ENCODE peak calls at places on chromosomes 1 and 21, in six cellular contexts. M is HAP-1; Z is neural progenitor cell; L is neuronal stem cell; K is effector memory CD4-positive, alpha-beta T cell; Y is Peyer's patch. O is an unnamed sample.

GRCh38 chr1:6126521-6127067 is 53.5 kb downstream of the CHD5 start:
- DNase-seq in M (no peak), Z (no peak), L (no peak), K (no peak), Y (peak; percentile 47), O (no peak)

GRCh38 chr1:189609206-189609605 is 868.5 kb downstream of the BRINP3 start:
- DNase-seq in M (no peak), Z (no peak), L (no peak), K (no peak), Y (no peak), O (no peak)

GRCh38 chr21:28857720-28858119 is 135.0 kb downstream of the LTN1 start:
- DNase-seq in M (no peak), Z (no peak), L (no peak), K (no peak), Y (no peak), O (no peak)

GRCh38 chr1:181485276-181486097 is 2.2 kb downstream of the CACNA1E start:
- DNase-seq in M (no peak), Z (peak; percentile 83), L (peak; percentile 51), K (no peak), Y (no peak), O (no peak)

GRCh38 chr1:186513526-186513925 is 52.6 kb upstream of the PDC start:
- DNase-seq in M (no peak), Z (no peak), L (no peak), K (no peak), Y (no peak), O (no peak)

GRCh38 chr1:58848818-58849411 is 65.1 kb upstream of the JUN start:
- DNase-seq in M (no peak), Z (peak; percentile 13), L (no peak), K (no peak), Y (no peak), O (peak; percentile 73)

GRCh38 chr1:147111381-147112130 is 60.7 kb downstream of the PRKAB2 start:
- DNase-seq in M (no peak), Z (no peak), L (no peak), K (no peak), Y (no peak), O (no peak)

GRCh38 chr1:1402081-1402900 is 3.2 kb upstream of the CCNL2 start:
- DNase-seq in M (peak; percentile 79), Z (peak; percentile 77), L (no peak), K (no peak), Y (no peak), O (peak; percentile 71)

GRCh38 chr1:85461216-85461945 is 3.6 kb downstream of the DDAH1 start:
- DNase-seq in M (no peak), Z (no peak), L (no peak), K (no peak), Y (no peak), O (no peak)

GRCh38 chr1:193774536-193775323 is 588.3 kb upstream of the B3GALT2 start:
- DNase-seq in M (no peak), Z (no peak), L (no peak), K (no peak), Y (no peak), O (no peak)

GRCh38 chr1:162144853-162145252 is 75.4 kb downstream of the NOS1AP start:
- DNase-seq in M (no peak), Z (peak; percentile 56), L (peak; percentile 21), K (no peak), Y (no peak), O (no peak)

GRCh38 chr1:818611-819291 is 105.0 kb upstream of the SAMD11 start:
- DNase-seq in M (no peak), Z (no peak), L (no peak), K (no peak), Y (peak; percentile 31), O (no peak)

GRCh38 chr1:87542697-87543096 is 214.0 kb downstream of the LMO4 start:
- DNase-seq in M (no peak), Z (no peak), L (no peak), K (no peak), Y (no peak), O (no peak)

GRCh38 chr1:194289569-194290266 is 1103.3 kb upstream of the B3GALT2 start:
- DNase-seq in M (no peak), Z (no peak), L (no peak), K (peak; percentile 38), Y (no peak), O (no peak)

GRCh38 chr1:25906644-25907300 is 553 bp upstream of the STMN1 start:
- DNase-seq in M (peak; percentile 43), Z (peak; percentile 74), L (no peak), K (no peak), Y (no peak), O (peak; percentile 64)

GRCh38 chr1:112296908-112297307 is 99.1 kb upstream of the CTTNBP2NL start:
- DNase-seq in M (no peak), Z (no peak), L (no peak), K (no peak), Y (no peak), O (peak; percentile 22)

GRCh38 chr21:42833439-42833815 is 45.9 kb downstream of the WDR4 start:
- DNase-seq in M (peak; percentile 67), Z (peak; percentile 52), L (no peak), K (no peak), Y (peak; percentile 71), O (no peak)

GRCh38 chr21:46323227-46323709 is 402 bp downstream of the C21orf58 start:
- DNase-seq in M (no peak), Z (peak; percentile 52), L (no peak), K (no peak), Y (no peak), O (no peak)

GRCh38 chr1:154974808-154975408 is 427 bp downstream of the CKS1B start:
- DNase-seq in M (peak; percentile 97), Z (peak; percentile 99), L (peak; percentile 99), K (peak; percentile 92), Y (peak; percentile 95), O (peak; percentile 95)

GRCh38 chr1:228457396-228458176 is 29.6 kb upstream of the RNF187 start:
- DNase-seq in M (peak; percentile 91), Z (peak; percentile 98), L (peak; percentile 98), K (peak; percentile 79), Y (peak; percentile 86), O (no peak)

GRCh38 chr1:202289009-202289408 is 52.7 kb downstream of the UBE2T start:
- DNase-seq in M (no peak), Z (no peak), L (no peak), K (no peak), Y (no peak), O (no peak)

GRCh38 chr1:180169641-180170155 is 15.0 kb downstream of the QSOX1 start:
- DNase-seq in M (no peak), Z (no peak), L (no peak), K (no peak), Y (peak; percentile 49), O (no peak)

GRCh38 chr1:37657620-37658412 is 23.1 kb upstream of the RSPO1 start:
- DNase-seq in M (no peak), Z (no peak), L (no peak), K (no peak), Y (peak; percentile 15), O (no peak)

GRCh38 chr1:162912061-162912667 is 51.2 kb upstream of the CCDC190 start:
- DNase-seq in M (no peak), Z (no peak), L (no peak), K (no peak), Y (no peak), O (no peak)

GRCh38 chr1:62317021-62317768 is 2.0 kb downstream of the KANK4 start:
- DNase-seq in M (no peak), Z (no peak), L (no peak), K (no peak), Y (no peak), O (no peak)

GRCh38 chr1:40774266-40774998 is 9.2 kb upstream of the KCNQ4 start:
- DNase-seq in M (peak; percentile 81), Z (peak; percentile 79), L (peak; percentile 53), K (peak; percentile 32), Y (peak; percentile 70), O (peak; percentile 73)

GRCh38 chr1:45563843-45564242 is 13.2 kb downstream of the AKR1A1 start:
- DNase-seq in M (no peak), Z (no peak), L (no peak), K (no peak), Y (no peak), O (no peak)

GRCh38 chr1:210252621-210253041 is 20.0 kb downstream of the SERTAD4 start:
- DNase-seq in M (no peak), Z (peak; percentile 66), L (peak; percentile 41), K (no peak), Y (peak; percentile 57), O (no peak)

GRCh38 chr1:119935373-119935772 is 39.1 kb upstream of the ADAM30 start:
- DNase-seq in M (no peak), Z (no peak), L (no peak), K (no peak), Y (no peak), O (no peak)
- H3K36me3 ChIP-seq in M (peaks cover 57% of the 10 kb centered on the region), Z (peaks cover 12% of the 10 kb centered on the region), L (peaks cover 19% of the 10 kb centered on the region), K (peaks cover 64% of the 10 kb centered on the region), Y (peaks cover 69% of the 10 kb centered on the region), O (peaks cover 79% of the 10 kb centered on the region)

GRCh38 chr1:11145741-11146140 is 43.4 kb upstream of the ANGPTL7 start:
- DNase-seq in M (no peak), Z (no peak), L (no peak), K (no peak), Y (no peak), O (no peak)
- H3K36me3 ChIP-seq in M (peaks cover 55% of the 10 kb centered on the region), Z (no peaks in the 10 kb centered on the region), L (peaks cover 29% of the 10 kb centered on the region), K (peaks cover 57% of the 10 kb centered on the region), Y (peaks cover 70% of the 10 kb centered on the region), O (peaks cover 33% of the 10 kb centered on the region)

DNA sequence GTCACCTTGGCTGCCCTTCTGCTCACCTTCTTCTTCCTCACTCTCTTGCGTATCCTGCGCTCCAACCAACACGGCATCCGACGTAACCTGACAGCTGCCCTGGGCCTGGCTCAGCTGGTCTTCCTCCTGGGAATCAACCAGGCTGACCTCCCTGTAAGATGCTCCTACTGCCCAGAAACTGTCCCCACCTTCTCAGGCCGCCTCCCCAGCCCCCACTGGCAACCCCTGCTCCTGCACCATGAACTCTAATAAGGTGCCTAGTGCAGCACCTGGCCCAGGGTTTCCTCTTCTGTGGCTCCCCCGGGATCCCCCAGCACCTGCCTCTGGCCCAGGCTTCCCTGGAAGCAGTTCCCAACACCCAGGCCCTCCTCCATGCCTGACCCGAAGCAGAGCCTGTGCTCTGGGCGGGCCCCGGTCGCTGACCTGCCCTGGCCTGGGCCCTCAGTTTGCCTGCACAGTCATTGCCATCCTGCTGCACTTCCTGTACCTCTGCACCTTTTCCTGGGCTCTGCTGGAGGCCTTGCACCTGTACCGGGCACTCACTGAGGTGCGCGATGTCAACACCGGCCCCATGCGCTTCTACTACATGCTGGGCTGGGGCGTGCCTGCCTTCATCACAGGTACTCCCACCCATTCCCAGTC is 12.8 kb downstream of the PSRC1 start:
- DNase-seq in M (no peak), Z (no peak), L (no peak), K (no peak), Y (no peak), O (peak; percentile 26)
- H3K36me3 ChIP-seq in M (peaks cover 26% of the 10 kb centered on the region), Z (no peaks in the 10 kb centered on the region), L (peaks cover 73% of the 10 kb centered on the region), K (no peaks in the 10 kb centered on the region), Y (no peaks in the 10 kb centered on the region), O (no peaks in the 10 kb centered on the region)

GRCh38 chr1:20644416-20644815 is 11.2 kb downstream of the PINK1 start:
- DNase-seq in M (no peak), Z (no peak), L (no peak), K (no peak), Y (no peak), O (no peak)

GRCh38 chr1:20645414-20645813 is 12.2 kb downstream of the PINK1 start:
- DNase-seq in M (no peak), Z (no peak), L (no peak), K (no peak), Y (no peak), O (no peak)

GRCh38 chr1:20640183-20640597 is 6.9 kb downstream of the PINK1 start:
- DNase-seq in M (peak; percentile 69), Z (peak; percentile 72), L (peak; percentile 64), K (peak; percentile 12), Y (no peak), O (peak; percentile 44)

GRCh38 chr1:20641986-20642385 is 8.7 kb downstream of the PINK1 start:
- DNase-seq in M (no peak), Z (no peak), L (no peak), K (no peak), Y (no peak), O (no peak)

GRCh38 chr1:20643080-20643479 is 9.8 kb downstream of the PINK1 start:
- DNase-seq in M (no peak), Z (no peak), L (no peak), K (no peak), Y (no peak), O (no peak)
- H3K36me3 ChIP-seq in M (peaks cover 15% of the 10 kb centered on the region), Z (no peaks in the 10 kb centered on the region), L (peaks cover 17% of the 10 kb centered on the region), K (peaks cover 20% of the 10 kb centered on the region), Y (peaks cover 90% of the 10 kb centered on the region), O (peaks cover 2% of the 10 kb centered on the region)